ENCODE peak calls at places on chromosomes 7 and 10, in eight cellular contexts. E is iris pigment epithelial cell, C is EH, S is NCI-H1092 treated with DMSO at 0.1 percent for 48 hours, N is fibroblast of villous mesenchyme, H is cardiac fibroblast, X is amniotic stem cell, R is neural progenitor cell. T is an unnamed sample.

GRCh38 chr7:1411414-1411813 is 47.9 kb downstream of the MICALL2 start:
- DNase-seq in E (no peak), C (no peak), S (no peak), N (no peak), H (no peak), X (no peak), R (no peak), T (no peak)

GRCh38 chr7:35714862-35715261 is 19.9 kb upstream of the HERPUD2 start:
- DNase-seq in E (no peak), C (no peak), S (no peak), N (no peak), H (no peak), X (no peak), R (no peak), T (no peak)

GRCh38 chr10:28812384-28813372 is 135.4 kb downstream of the BAMBI start:
- DNase-seq in E (no peak), C (no peak), S (no peak), N (no peak), H (no peak), X (no peak), R (no peak), T (no peak)

GRCh38 chr10:117363027-117363426 is 12.2 kb downstream of the PDZD8 start:
- DNase-seq in E (peak; percentile 83), C (peak; percentile 52), S (no peak), N (peak; percentile 24), H (peak; percentile 80), X (no peak), R (no peak), T (no peak)

GRCh38 chr7:36289833-36290661 is 99.6 kb upstream of the ANLN start:
- DNase-seq in E (no peak), C (no peak), S (no peak), N (no peak), H (no peak), X (no peak), R (no peak), T (no peak)

GRCh38 chr10:11908536-11908935 is 85.4 kb downstream of the PROSER2 start:
- DNase-seq in E (no peak), C (no peak), S (no peak), N (no peak), H (no peak), X (no peak), R (no peak), T (no peak)

GRCh38 chr7:79952399-79952798 is 182.2 kb upstream of the GNAI1 start:
- DNase-seq in E (no peak), C (no peak), S (no peak), N (no peak), H (no peak), X (no peak), R (no peak), T (no peak)

GRCh38 chr7:135856356-135857144 is 107.9 kb upstream of the FAM180A start:
- DNase-seq in E (peak; percentile 54), C (peak; percentile 42), S (no peak), N (peak; percentile 32), H (peak; percentile 34), X (no peak), R (no peak), T (no peak)

GRCh38 chr10:108465871-108466641 is 1301.5 kb upstream of the SORCS1 start:
- DNase-seq in E (peak; percentile 2), C (peak; percentile 18), S (no peak), N (peak; percentile 15), H (no peak), X (no peak), R (peak; percentile 65), T (peak; percentile 26)

GRCh38 chr7:136173874-136174273 is 196.7 kb upstream of the MTPN start:
- DNase-seq in E (no peak), C (no peak), S (no peak), N (no peak), H (no peak), X (no peak), R (no peak), T (no peak)

GRCh38 chr10:13528875-13529713 is at the start of gene BEND7:
- DNase-seq in E (peak; percentile 13), C (peak; percentile 47), S (no peak), N (no peak), H (no peak), X (no peak), R (peak; percentile 73), T (no peak)

GRCh38 chr7:91344248-91344647 is 80.0 kb downstream of the FZD1 start:
- DNase-seq in E (no peak), C (no peak), S (no peak), N (no peak), H (no peak), X (no peak), R (no peak), T (no peak)

GRCh38 chr10:112271982-112272381 is 11.2 kb upstream of the TECTB start:
- DNase-seq in E (peak; percentile 73), C (peak; percentile 90), S (no peak), N (peak; percentile 41), H (peak; percentile 82), X (no peak), R (no peak), T (no peak)

GRCh38 chr10:71035511-71036278 is 147.3 kb upstream of the PCBD1 start:
- DNase-seq in E (no peak), C (no peak), S (no peak), N (peak; percentile 16), H (no peak), X (no peak), R (no peak), T (no peak)

GRCh38 chr10:71222541-71223364 is 10.4 kb downstream of the UNC5B start:
- DNase-seq in E (peak; percentile 24), C (peak; percentile 57), S (no peak), N (no peak), H (peak; percentile 53), X (no peak), R (peak; percentile 76), T (no peak)

GRCh38 chr7:49513939-49514338 is 259.5 kb upstream of the VWC2 start:
- DNase-seq in E (no peak), C (no peak), S (no peak), N (no peak), H (no peak), X (no peak), R (no peak), T (no peak)

GRCh38 chr7:81687062-81687461 is 82.8 kb downstream of the HGF start:
- DNase-seq in E (no peak), C (no peak), S (no peak), N (peak; percentile 72), H (no peak), X (no peak), R (no peak), T (no peak)

T was measured in neuronal stem cell.